ENCODE peak calls at places on chromosomes 6 and 20, in seven cellular contexts. One of them, this sample, is unnamed.

GRCh38 chr20:23047738-23048214 is 1.7 kb downstream of the THBD start:
- DNase-seq in breast epithelium: no peak
- DNase-seq in NCI-H2171: no peak
- DNase-seq in heart left ventricle: peak
- DNase-seq in cerebellum: no peak
- DNase-seq in nephron progenitor cell: no peak
- DNase-seq in astrocyte of the spinal cord: no peak
- DNase-seq in this sample: no peak

GRCh38 chr20:24778585-24779031 is 170.5 kb upstream of the CST7 start:
- DNase-seq in nephron progenitor cell: no peak
- DNase-seq in NCI-H2171: no peak
- DNase-seq in astrocyte of the spinal cord: no peak
- DNase-seq in breast epithelium: no peak
- DNase-seq in cerebellum: peak
- DNase-seq in heart left ventricle: no peak
- DNase-seq in this sample: no peak

GRCh38 chr20:63778034-63778752 is 38.6 kb downstream of the SLC2A4RG start:
- DNase-seq in breast epithelium: no peak
- DNase-seq in nephron progenitor cell: no peak
- DNase-seq in heart left ventricle: peak
- DNase-seq in cerebellum: no peak
- DNase-seq in astrocyte of the spinal cord: no peak
- DNase-seq in NCI-H2171: no peak
- DNase-seq in this sample: peak

GRCh38 chr20:9829835-9830234 is 9.0 kb downstream of the PAK5 start:
- DNase-seq in cerebellum: no peak
- DNase-seq in nephron progenitor cell: no peak
- DNase-seq in NCI-H2171: no peak
- DNase-seq in astrocyte of the spinal cord: no peak
- DNase-seq in heart left ventricle: no peak
- DNase-seq in breast epithelium: no peak
- DNase-seq in this sample: no peak

GRCh38 chr6:88290432-88290831 is 124.3 kb upstream of the CNR1 start:
- DNase-seq in breast epithelium: no peak
- DNase-seq in heart left ventricle: no peak
- DNase-seq in astrocyte of the spinal cord: no peak
- DNase-seq in NCI-H2171: no peak
- DNase-seq in nephron progenitor cell: no peak
- DNase-seq in cerebellum: no peak
- DNase-seq in this sample: no peak

GRCh38 chr20:64222851-64223525 is 32.6 kb upstream of the PCMTD2 start:
- DNase-seq in breast epithelium: no peak
- DNase-seq in heart left ventricle: no peak
- DNase-seq in nephron progenitor cell: no peak
- DNase-seq in cerebellum: no peak
- DNase-seq in astrocyte of the spinal cord: no peak
- DNase-seq in NCI-H2171: no peak
- DNase-seq in this sample: no peak

GRCh38 chr6:47174502-47175023 is 132.4 kb upstream of the ADGRF1 start:
- DNase-seq in breast epithelium: no peak
- DNase-seq in astrocyte of the spinal cord: no peak
- DNase-seq in nephron progenitor cell: no peak
- DNase-seq in cerebellum: no peak
- DNase-seq in heart left ventricle: no peak
- DNase-seq in NCI-H2171: no peak
- DNase-seq in this sample: no peak

GRCh38 chr6:116196841-116197240 is 57.0 kb downstream of the TSPYL4 start:
- DNase-seq in NCI-H2171: no peak
- DNase-seq in cerebellum: no peak
- DNase-seq in heart left ventricle: no peak
- DNase-seq in nephron progenitor cell: no peak
- DNase-seq in astrocyte of the spinal cord: no peak
- DNase-seq in breast epithelium: no peak
- DNase-seq in this sample: no peak

GRCh38 chr6:107698146-107698545 is 126.0 kb downstream of the SCML4 start:
- DNase-seq in nephron progenitor cell: no peak
- DNase-seq in breast epithelium: no peak
- DNase-seq in cerebellum: no peak
- DNase-seq in NCI-H2171: no peak
- DNase-seq in heart left ventricle: no peak
- DNase-seq in astrocyte of the spinal cord: peak
- DNase-seq in this sample: no peak

GRCh38 chr6:70396796-70397729 is 16.2 kb upstream of the FAM135A start:
- DNase-seq in nephron progenitor cell: no peak
- DNase-seq in cerebellum: no peak
- DNase-seq in heart left ventricle: no peak
- DNase-seq in astrocyte of the spinal cord: no peak
- DNase-seq in breast epithelium: no peak
- DNase-seq in NCI-H2171: no peak
- DNase-seq in this sample: no peak

GRCh38 chr20:34312024-34312460 is 8.9 kb upstream of the AHCY start:
- DNase-seq in nephron progenitor cell: no peak
- DNase-seq in NCI-H2171: no peak
- DNase-seq in heart left ventricle: no peak
- DNase-seq in cerebellum: no peak
- DNase-seq in breast epithelium: no peak
- DNase-seq in astrocyte of the spinal cord: no peak
- DNase-seq in this sample: no peak

GRCh38 chr6:157967486-157967885 is 14.2 kb upstream of the SYNJ2 start:
- DNase-seq in cerebellum: no peak
- DNase-seq in heart left ventricle: no peak
- DNase-seq in nephron progenitor cell: no peak
- DNase-seq in breast epithelium: no peak
- DNase-seq in NCI-H2171: no peak
- DNase-seq in astrocyte of the spinal cord: no peak
- DNase-seq in this sample: no peak

GRCh38 chr6:125950293-125950692 is 6.3 kb upstream of the HINT3 start:
- DNase-seq in nephron progenitor cell: no peak
- DNase-seq in astrocyte of the spinal cord: no peak
- DNase-seq in breast epithelium: no peak
- DNase-seq in heart left ventricle: no peak
- DNase-seq in NCI-H2171: no peak
- DNase-seq in cerebellum: no peak
- DNase-seq in this sample: peak